ENCODE peak calls at places on chromosomes 11 and 22, in five cellular contexts. P is coronary artery, K is right lobe of liver, F is neural crest cell, T is OCI-LY7. E is an unnamed sample.

GRCh38 chr11:118059231-118059940 is 17.5 kb upstream of the TMPRSS4 start:
- DNase-seq in P (peak), K (no peak), F (no peak), T (no peak), E (peak)

GRCh38 chr11:70798296-70798695 is 400.0 kb downstream of the CTTN start:
- DNase-seq in P (no peak), K (no peak), F (no peak), T (no peak), E (no peak)

GRCh38 chr11:64644348-64645242 is 53.6 kb downstream of the SLC22A12 start:
- DNase-seq in P (no peak), K (no peak), F (no peak), T (peak), E (no peak)

GRCh38 chr11:75858613-75859012 is 43.6 kb downstream of the UVRAG start:
- DNase-seq in P (no peak), K (no peak), F (no peak), T (no peak), E (no peak)

GRCh38 chr11:108027057-108027456 is 18.4 kb downstream of the CUL5 start:
- DNase-seq in P (no peak), K (no peak), F (no peak), T (no peak), E (no peak)

GRCh38 chr11:11382858-11383532 is 29.9 kb upstream of the CSNK2A3 start:
- DNase-seq in P (no peak), K (no peak), F (no peak), T (no peak), E (no peak)

GRCh38 chr11:9490376-9490775 is 29.6 kb downstream of the ZNF143 start:
- DNase-seq in P (no peak), K (no peak), F (no peak), T (no peak), E (no peak)

GRCh38 chr11:47864910-47865309 is 16.8 kb upstream of the NUP160 start:
- DNase-seq in P (no peak), K (no peak), F (no peak), T (no peak), E (no peak)

GRCh38 chr22:42695294-42695693 is 25.4 kb downstream of the A4GALT start:
- DNase-seq in P (no peak), K (no peak), F (no peak), T (no peak), E (no peak)

GRCh38 chr22:42693763-42694683 is 26.6 kb downstream of the A4GALT start:
- DNase-seq in P (no peak), K (no peak), F (no peak), T (no peak), E (no peak)

GRCh38 chr22:42691440-42691839 is 29.2 kb downstream of the A4GALT start:
- DNase-seq in P (no peak), K (no peak), F (no peak), T (no peak), E (no peak)

GRCh38 chr22:42693055-42693762 is 27.5 kb downstream of the A4GALT start:
- DNase-seq in P (no peak), K (no peak), F (no peak), T (no peak), E (no peak)

DNA sequence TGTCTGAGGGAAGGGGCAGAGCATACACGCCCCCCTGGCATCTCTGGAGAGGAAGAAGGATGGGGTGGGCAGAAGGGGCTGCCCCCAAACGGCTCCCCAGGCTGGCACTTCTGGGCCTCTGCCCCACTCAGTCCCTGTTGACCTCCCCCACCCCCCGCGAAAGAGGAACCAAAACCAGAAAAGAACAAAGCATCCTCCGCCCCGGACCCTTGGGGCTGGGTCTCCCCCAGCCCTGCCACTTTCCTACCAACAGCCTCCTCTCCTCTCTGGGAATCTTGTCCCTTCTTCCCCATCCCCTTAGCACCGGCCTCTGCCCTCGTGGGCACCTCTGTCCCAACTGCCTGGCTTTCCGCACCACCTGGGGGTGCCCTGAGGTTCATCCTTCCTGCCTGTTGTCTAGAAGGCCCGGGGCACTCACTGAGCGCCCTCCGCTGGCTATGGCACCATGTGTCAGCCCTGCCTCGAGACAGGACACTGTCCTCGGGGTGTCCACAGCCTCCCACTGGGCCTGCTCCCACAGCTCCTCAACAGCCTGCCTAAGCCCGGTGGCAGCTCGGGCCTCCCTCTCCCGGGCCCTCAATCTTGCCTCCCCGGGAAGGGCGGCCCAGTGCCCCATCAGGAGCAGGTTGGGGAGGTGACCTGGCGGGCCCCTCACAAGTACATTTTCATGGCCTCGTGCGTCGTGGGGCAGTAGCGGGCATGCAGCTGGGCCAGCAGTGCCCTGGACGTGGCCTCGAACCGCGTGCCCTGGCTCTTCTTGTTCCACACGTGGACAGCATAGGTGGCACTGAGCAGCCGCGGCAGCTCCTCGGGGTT is 28.2 kb downstream of the A4GALT start:
- DNase-seq in P (no peak), K (no peak), F (no peak), T (peak), E (no peak)
- TF ChIP-seq CTCF in P (no peak), K (no peak), F (no peak), T (peak), E (no peak)

GRCh38 chr11:41206388-41206787 is 253.1 kb downstream of the LRRC4C start:
- DNase-seq in P (no peak), K (no peak), F (no peak), T (no peak), E (no peak)

GRCh38 chr11:41201156-41201555 is 258.3 kb downstream of the LRRC4C start:
- DNase-seq in P (no peak), K (no peak), F (peak), T (peak), E (no peak)
- TF ChIP-seq CTCF in P (no peak), K (peak), F (peak), T (peak), E (no peak)

DNA sequence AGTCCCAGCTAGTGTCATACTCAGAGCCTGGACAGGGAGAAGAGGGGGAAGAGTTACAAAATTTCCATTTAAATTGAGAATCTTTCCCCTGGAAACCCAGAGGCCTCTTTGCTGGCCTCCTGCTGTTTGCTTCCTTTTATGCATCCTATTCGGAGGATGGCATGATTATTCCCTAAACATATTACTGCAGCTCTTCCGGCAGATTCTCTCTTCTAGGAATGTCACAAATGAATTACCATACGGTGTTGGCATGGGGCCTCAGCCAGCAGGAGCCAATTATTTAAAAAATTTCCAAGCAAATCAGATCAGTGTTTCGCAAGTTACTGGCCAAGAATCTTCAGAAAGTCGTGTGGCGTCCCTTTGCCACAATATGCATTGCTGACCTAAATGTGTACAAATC is 326.7 kb upstream of the NCAM1 start:
- DNase-seq in P (no peak), K (no peak), F (no peak), T (no peak), E (no peak)
- TF ChIP-seq CTCF in P (no peak), K (no peak), F (no peak), T (no peak), E (no peak)

GRCh38 chr11:2691991-2692841 is 7.6 kb downstream of the KCNQ1OT1 start:
- DNase-seq in P (no peak), K (peak), F (no peak), T (peak), E (peak)
- TF ChIP-seq CTCF in P (no peak), K (peak), F (peak), T (peak), E (no peak)

E was measured in CD14-positive monocyte.